ENCODE peak calls at places on chromosome 3, in six cellular contexts. P is gastrocnemius medialis, G is A549, T is ovary, A is tibial artery, C is endodermal cell. K is an unnamed sample. For H3K4me1, the result is how much of the 10 kb centered on the place peaks cover.

GRCh38 chr3:43923101-43923979 is 232.6 kb downstream of the ABHD5 start:
- DNase-seq in P (no peak), T (no peak), G (no peak), A (no peak), C (no peak), K (no peak)

GRCh38 chr3:177190701-177191100 is 6.6 kb downstream of the TBL1XR1 start:
- DNase-seq in A (no peak), C (no peak), T (no peak), P (no peak), G (no peak), K (no peak)

GRCh38 chr3:135057996-135058395 is 262.9 kb downstream of the EPHB1 start:
- DNase-seq in A (no peak), T (no peak), G (no peak), C (no peak), P (no peak), K (no peak)

GRCh38 chr3:139561959-139562676 is 22.6 kb upstream of the RBP1 start:
- DNase-seq in C (peak), P (no peak), G (peak), A (no peak), T (peak), K (no peak)

GRCh38 chr3:177157492-177157891 is 39.8 kb downstream of the TBL1XR1 start:
- DNase-seq in P (no peak), T (no peak), G (no peak), A (no peak), C (no peak), K (no peak)

GRCh38 chr3:122936335-122936734 is 91.2 kb downstream of the SEMA5B start:
- DNase-seq in C (no peak), G (no peak), A (no peak), T (no peak), P (no peak), K (no peak)

GRCh38 chr3:4672727-4673126 is 179.6 kb downstream of the ITPR1 start:
- DNase-seq in C (no peak), A (no peak), G (no peak), P (no peak), T (no peak), K (no peak)

GRCh38 chr3:124885466-124886167 is 1.5 kb downstream of the ITGB5 start:
- DNase-seq in C (no peak), T (no peak), P (no peak), A (no peak), G (no peak), K (no peak)

GRCh38 chr3:68972358-68972979 is 40.1 kb upstream of the TAFA4 start:
- DNase-seq in G (peak), P (no peak), T (peak), A (no peak), C (peak), K (peak)

GRCh38 chr3:160280836-160281235 is 55.6 kb downstream of the C3orf80 start:
- DNase-seq in T (no peak), C (no peak), A (no peak), G (no peak), P (no peak), K (no peak)

GRCh38 chr3:108218811-108219210 is 3.4 kb downstream of the IFT57 start:
- DNase-seq in A (no peak), T (no peak), P (no peak), C (no peak), G (no peak), K (no peak)

GRCh38 chr3:31227152-31227581 is 305.6 kb upstream of the STT3B start:
- DNase-seq in C (no peak), G (no peak), P (no peak), A (no peak), T (no peak), K (no peak)

GRCh38 chr3:152383136-152383606 is 114.4 kb downstream of the MBNL1 start:
- DNase-seq in C (no peak), P (no peak), G (no peak), A (no peak), T (no peak), K (no peak)
- H3K4me1 ChIP-seq in C (under half), P (half or more), G (half or more), A (under half), T (under half), K (half or more)

DNA sequence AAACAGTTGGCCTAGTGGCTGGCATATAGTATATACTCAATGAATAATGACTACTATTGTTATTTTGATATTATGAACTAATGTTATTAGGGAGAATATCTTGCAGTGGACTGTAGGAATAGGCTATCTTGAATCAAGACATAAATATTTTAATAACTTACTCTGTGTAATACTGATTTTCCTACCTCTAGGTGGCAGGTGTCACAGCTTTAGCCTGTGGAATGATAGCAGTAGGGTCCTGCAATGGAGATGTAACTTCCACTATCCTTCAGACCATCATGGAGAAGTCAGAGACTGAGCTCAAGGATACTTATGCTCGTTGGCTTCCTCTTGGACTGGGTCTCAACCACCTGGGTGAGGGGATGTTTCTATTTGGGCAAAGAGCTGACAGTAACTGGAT is 6.5 kb downstream of the PSMD2 start:
- DNase-seq in P (no peak), G (no peak), A (no peak), T (no peak), C (no peak), K (no peak)
- TF ChIP-seq CTCF in P (peak), G (peak), A (peak), T (peak), C (peak), K (peak)

DNA sequence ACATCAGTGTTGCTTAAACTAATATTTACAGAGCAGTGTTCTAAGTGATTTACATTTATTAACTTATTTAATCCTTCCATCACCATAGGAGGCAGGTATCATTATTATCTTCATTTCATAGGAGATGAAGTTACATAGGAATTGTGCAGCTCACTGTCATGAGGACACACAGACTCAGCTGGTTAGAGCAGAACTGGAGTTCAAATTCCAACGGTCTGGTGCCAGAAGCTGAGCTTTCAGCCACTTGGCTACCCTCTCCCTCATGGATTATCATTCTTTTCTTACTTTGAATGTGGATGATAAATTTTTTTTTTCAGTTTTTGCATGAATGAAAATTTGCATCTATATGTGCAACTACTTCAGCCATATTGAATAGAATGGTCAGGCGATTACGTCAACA is 86.0 kb upstream of the LRIG1 start:
- DNase-seq in T (no peak), P (no peak), A (no peak), C (no peak), G (no peak), K (no peak)
- H3K4me1 ChIP-seq in T (under half), P (under half), A (under half), C (under half), G (under half), K (under half)

DNA sequence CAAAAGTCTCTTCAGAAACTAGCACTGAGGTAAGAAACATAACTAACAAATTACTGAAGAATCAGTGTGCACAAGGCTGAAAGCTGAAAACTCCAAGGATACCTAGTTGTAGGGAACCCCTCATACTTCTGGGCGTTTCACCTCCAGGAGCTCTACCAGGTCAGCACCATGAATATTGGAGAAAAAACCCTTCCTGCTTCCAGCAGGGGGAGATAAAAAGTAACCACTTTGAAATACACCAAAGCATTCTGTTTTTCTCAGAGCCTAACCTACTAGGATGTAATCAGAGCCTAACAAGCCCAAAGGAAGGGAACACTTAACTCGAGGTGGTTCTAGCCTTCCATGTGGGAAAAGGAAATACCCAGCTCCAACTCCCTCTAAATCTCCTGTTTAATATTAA is 175.8 kb upstream of the MME start:
- DNase-seq in C (peak), A (no peak), G (no peak), T (no peak), P (no peak), K (no peak)
- TF ChIP-seq CTCF in C (peak), A (no peak), G (no peak), T (no peak), P (peak), K (peak)

K was measured in left ventricle myocardium inferior.